ENCODE peak calls at places on chromosomes 7 and 10, in nine cellular contexts. H is left lung; I is ascending aorta; T is fibroblast of lung; O is effector memory CD4-positive, alpha-beta T cell; K is stomach; J is thoracic aorta; Q is Panc1; L is IMR-90. S is an unnamed sample. For H3K27me3 and H3K4me1, the result is how much of the 10 kb centered on the place peaks cover.

GRCh38 chr7:105934577-105935185 is 28.4 kb upstream of the CDHR3 start:
- DNase-seq in H (no peak), I (no peak), T (peak), O (no peak), K (peak), J (no peak), Q (no peak), L (peak), S (peak)

GRCh38 chr10:119737827-119738226 is 12.0 kb downstream of the INPP5F start:
- DNase-seq in H (no peak), I (no peak), T (peak), O (no peak), K (no peak), J (no peak), Q (no peak), L (peak), S (peak)

GRCh38 chr10:104350146-104350635 is 3.4 kb upstream of the CFAP58 start:
- DNase-seq in H (no peak), I (no peak), T (peak), O (no peak), K (no peak), J (no peak), Q (no peak), L (peak), S (peak)

GRCh38 chr10:118842826-118843624 is 88.3 kb upstream of the CACUL1 start:
- DNase-seq in H (no peak), I (no peak), T (no peak), O (no peak), K (no peak), J (no peak), Q (no peak), L (no peak), S (no peak)

GRCh38 chr10:34936061-34936460 is 121.0 kb upstream of the PARD3 start:
- DNase-seq in H (no peak), I (no peak), T (no peak), O (no peak), K (no peak), J (no peak), Q (no peak), L (no peak), S (no peak)

GRCh38 chr7:127905491-127906330 is 125.5 kb downstream of the LRRC4 start:
- DNase-seq in H (no peak), I (no peak), T (peak), O (no peak), K (no peak), J (no peak), Q (no peak), L (peak), S (peak)

GRCh38 chr10:114045071-114045737 is 1.5 kb downstream of the ADRB1 start:
- DNase-seq in H (peak), I (no peak), T (no peak), O (no peak), K (peak), J (no peak), Q (no peak), L (no peak), S (peak)

GRCh38 chr7:158772916-158773315 is 56.4 kb downstream of the ESYT2 start:
- DNase-seq in H (no peak), I (no peak), T (no peak), O (no peak), K (no peak), J (no peak), Q (no peak), L (no peak), S (no peak)

GRCh38 chr7:12569673-12570072 is 847 bp upstream of the SCIN start:
- DNase-seq in H (no peak), I (no peak), T (no peak), O (no peak), K (no peak), J (no peak), Q (no peak), L (no peak), S (no peak)

GRCh38 chr10:25294032-25294926 is 119.5 kb downstream of the GPR158 start:
- DNase-seq in H (no peak), I (no peak), T (peak), O (no peak), K (no peak), J (no peak), Q (no peak), L (peak), S (peak)

GRCh38 chr10:133168617-133169031 is 8.6 kb downstream of the KNDC1 start:
- DNase-seq in H (peak), I (no peak), T (no peak), O (no peak), K (no peak), J (no peak), Q (no peak), L (no peak), S (no peak)

GRCh38 chr10:111078505-111079185 is 1.8 kb downstream of the ADRA2A start:
- DNase-seq in H (no peak), I (no peak), T (no peak), O (no peak), K (no peak), J (no peak), Q (no peak), L (no peak), S (no peak)

GRCh38 chr10:24255907-24256306 is 47.0 kb downstream of the KIAA1217 start:
- DNase-seq in H (no peak), I (no peak), T (peak), O (no peak), K (no peak), J (no peak), Q (no peak), L (no peak), S (no peak)

GRCh38 chr7:2959343-2959680 is 84.4 kb downstream of the CARD11 start:
- DNase-seq in H (peak), I (no peak), T (no peak), O (no peak), K (no peak), J (no peak), Q (no peak), L (no peak), S (no peak)

GRCh38 chr10:102501201-102502028 is 1.1 kb downstream of the ACTR1A start:
- DNase-seq in H (no peak), I (no peak), T (no peak), O (no peak), K (no peak), J (no peak), Q (no peak), L (peak), S (peak)

GRCh38 chr7:93011351-93012294 is 106.2 kb downstream of the SAMD9 start:
- DNase-seq in H (no peak), I (no peak), T (peak), O (no peak), K (no peak), J (no peak), Q (no peak), L (peak), S (peak)

GRCh38 chr7:51970961-51971655 is 654.5 kb upstream of the COBL start:
- DNase-seq in H (no peak), I (no peak), T (peak), O (no peak), K (no peak), J (no peak), Q (no peak), L (no peak), S (no peak)

GRCh38 chr10:93451244-93451947 is 30.7 kb downstream of the MYOF start:
- DNase-seq in H (no peak), I (no peak), T (no peak), O (no peak), K (no peak), J (no peak), Q (no peak), L (no peak), S (no peak)

GRCh38 chr10:48306870-48307531 is 524 bp downstream of the MAPK8 start:
- DNase-seq in H (no peak), I (no peak), T (peak), O (peak), K (peak), J (peak), Q (no peak), L (peak), S (peak)

GRCh38 chr10:70324341-70324861 is 40.6 kb upstream of the NPFFR1 start:
- DNase-seq in H (no peak), I (no peak), T (no peak), O (no peak), K (no peak), J (no peak), Q (no peak), L (no peak), S (no peak)

GRCh38 chr7:128916643-128916915 is 6.1 kb upstream of the KCP start:
- DNase-seq in H (no peak), I (no peak), T (no peak), O (no peak), K (no peak), J (no peak), Q (no peak), L (no peak), S (no peak)

GRCh38 chr7:12684733-12685132 is 2.7 kb upstream of the ARL4A start:
- DNase-seq in H (peak), I (no peak), T (no peak), O (no peak), K (no peak), J (no peak), Q (no peak), L (no peak), S (no peak)

GRCh38 chr10:122587099-122587725 is 26.7 kb downstream of the DMBT1 start:
- DNase-seq in H (no peak), I (no peak), T (no peak), O (no peak), K (no peak), J (no peak), Q (no peak), L (no peak), S (no peak)

GRCh38 chr10:118974951-118975350 is 54.6 kb upstream of the NANOS1 start:
- DNase-seq in H (no peak), I (no peak), T (no peak), O (no peak), K (no peak), J (no peak), Q (no peak), L (no peak), S (no peak)

GRCh38 chr7:23742051-23742450 is 32.0 kb downstream of the STK31 start:
- DNase-seq in H (no peak), I (no peak), T (no peak), O (no peak), K (no peak), J (no peak), Q (no peak), L (no peak), S (no peak)

GRCh38 chr7:127954371-127954770 is 76.9 kb downstream of the LRRC4 start:
- DNase-seq in H (no peak), I (no peak), T (no peak), O (no peak), K (no peak), J (no peak), Q (no peak), L (no peak), S (no peak)

GRCh38 chr10:76649723-76650127 is 987.9 kb downstream of the KCNMA1 start:
- DNase-seq in H (no peak), I (no peak), T (peak), O (no peak), K (peak), J (no peak), Q (no peak), L (peak), S (peak)

GRCh38 chr7:147982307-147982706 is 608.3 kb upstream of the C7orf33 start:
- DNase-seq in H (no peak), I (no peak), T (no peak), O (no peak), K (no peak), J (no peak), Q (no peak), L (no peak), S (no peak)

GRCh38 chr7:75905785-75906604 is 9.0 kb upstream of the POR start:
- DNase-seq in H (peak), I (no peak), T (peak), O (no peak), K (peak), J (peak), Q (no peak), L (peak), S (peak)

GRCh38 chr7:151400626-151401315 is 9.1 kb downstream of the WDR86 start:
- DNase-seq in H (peak), I (no peak), T (no peak), O (no peak), K (no peak), J (no peak), Q (no peak), L (no peak), S (no peak)

GRCh38 chr7:108358553-108358952 is 97.7 kb downstream of the NRCAM start:
- DNase-seq in H (no peak), I (no peak), T (peak), O (no peak), K (no peak), J (no peak), Q (peak), L (peak), S (peak)

GRCh38 chr10:79232864-79233263 is 114.4 kb upstream of the PPIF start:
- DNase-seq in H (no peak), I (no peak), T (no peak), O (no peak), K (no peak), J (no peak), Q (no peak), L (no peak), S (no peak)

GRCh38 chr10:84537447-84537931 is 209.1 kb downstream of the CCSER2 start:
- DNase-seq in H (no peak), I (no peak), T (peak), O (peak), K (peak), J (no peak), Q (peak), L (peak), S (peak)

GRCh38 chr7:41624818-41625217 is 78.1 kb downstream of the INHBA start:
- DNase-seq in H (no peak), I (no peak), T (peak), O (no peak), K (no peak), J (no peak), Q (no peak), L (peak), S (peak)

GRCh38 chr7:150971242-150972048 is 6.7 kb downstream of the KCNH2 start:
- DNase-seq in H (peak), I (no peak), T (no peak), O (no peak), K (no peak), J (no peak), Q (no peak), L (no peak), S (no peak)

GRCh38 chr7:43116451-43116850 is 4.0 kb downstream of the HECW1 start:
- DNase-seq in H (no peak), I (no peak), T (no peak), O (no peak), K (no peak), J (no peak), Q (no peak), L (no peak), S (no peak)

GRCh38 chr7:43112088-43112940 is at the start of gene HECW1:
- DNase-seq in H (peak), I (no peak), T (no peak), O (no peak), K (no peak), J (no peak), Q (no peak), L (no peak), S (peak)

GRCh38 chr7:43112941-43113621 is 634 bp downstream of the HECW1 start:
- DNase-seq in H (peak), I (no peak), T (peak), O (no peak), K (no peak), J (no peak), Q (no peak), L (peak), S (peak)

GRCh38 chr7:43114451-43114765 is 2.0 kb downstream of the HECW1 start:
- DNase-seq in H (no peak), I (no peak), T (no peak), O (no peak), K (no peak), J (no peak), Q (no peak), L (no peak), S (no peak)

DNA sequence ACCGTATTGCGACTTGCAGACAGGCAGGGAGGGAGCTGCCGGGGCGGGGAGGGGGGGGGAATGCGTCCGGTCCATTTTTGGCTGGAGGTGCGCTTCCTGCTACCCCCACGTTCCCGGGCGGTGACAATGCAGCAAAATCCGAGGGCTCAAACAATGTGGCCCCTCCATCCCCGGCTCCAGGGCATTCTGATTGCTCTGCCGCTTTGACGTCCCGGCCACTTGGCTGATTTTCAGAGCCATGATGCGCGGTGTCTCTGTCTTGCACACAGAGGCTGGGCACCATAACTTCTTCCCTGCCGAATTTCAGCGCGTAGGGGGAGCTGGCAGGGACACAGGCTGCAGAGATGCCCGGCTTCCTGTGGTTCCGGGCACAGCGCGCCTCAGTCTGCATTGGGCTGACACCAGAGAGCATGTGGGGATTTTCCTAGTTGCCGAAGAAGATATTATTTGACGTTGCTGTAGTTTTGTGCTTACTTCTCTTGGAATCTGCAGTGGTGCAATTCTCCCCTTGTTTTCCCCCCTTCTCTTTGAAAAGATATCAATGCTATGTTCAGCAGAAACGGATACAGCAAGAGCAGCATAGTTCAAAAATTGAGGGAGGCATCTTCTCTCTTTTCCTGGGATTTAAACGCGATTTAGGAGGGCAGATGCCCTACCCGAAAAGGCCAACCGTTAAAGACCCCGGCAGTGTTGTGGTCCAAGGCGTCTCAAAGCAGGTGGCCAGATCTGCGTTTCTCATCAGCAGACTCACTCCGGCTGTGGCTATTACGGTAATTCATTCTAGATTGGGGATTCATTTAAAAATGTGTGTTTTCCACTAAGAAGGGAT is 1.4 kb downstream of the HECW1 start:
- DNase-seq in H (no peak), I (no peak), T (no peak), O (no peak), K (no peak), J (no peak), Q (no peak), L (no peak), S (peak)
- H3K27me3 ChIP-seq in H (half or more), I (under half), T (under half), O (under half), K (under half), J (under half), Q (half or more), L (half or more), S (under half)

DNA sequence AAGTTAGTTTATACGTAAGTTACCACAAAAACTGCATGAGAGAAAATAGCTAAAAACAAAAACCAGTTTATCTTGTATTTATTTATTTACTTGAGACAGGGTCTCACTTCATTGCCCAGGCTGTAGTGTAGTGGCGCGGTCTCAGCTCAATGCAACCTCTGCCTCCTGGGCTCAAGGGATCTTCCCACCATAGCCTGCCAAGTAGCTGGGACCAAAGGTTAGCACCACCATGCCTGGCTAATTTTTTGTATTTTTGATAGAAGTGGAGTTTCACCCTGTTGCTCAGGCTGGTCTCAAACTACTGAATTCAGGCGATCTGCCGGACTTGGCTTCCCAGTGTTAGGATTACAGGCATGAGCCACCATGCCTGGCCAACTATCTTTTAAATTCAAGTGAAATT is 277.4 kb downstream of the PLXDC2 start:
- DNase-seq in H (no peak), I (no peak), T (no peak), O (no peak), K (no peak), J (no peak), Q (no peak), L (no peak), S (no peak)
- H3K4me3 ChIP-seq in H (no peak), I (no peak), T (no peak), O (no peak), K (no peak), J (no peak), Q (no peak), L (no peak), S (no peak)

GRCh38 chr10:49486738-49487137 is 52.2 kb downstream of the ERCC6 start:
- DNase-seq in H (no peak), I (no peak), T (no peak), O (no peak), K (no peak), J (no peak), Q (no peak), L (no peak), S (no peak)
- H3K4me1 ChIP-seq in H (under half), I (under half), T (under half), O (under half), K (under half), J (under half), Q (under half), L (under half), S (under half)

GRCh38 chr7:100965723-100966541 is 3.4 kb upstream of the MUC12 start:
- DNase-seq in H (peak), I (no peak), T (peak), O (peak), K (peak), J (no peak), Q (no peak), L (no peak), S (peak)
- H3K27me3 ChIP-seq in H (under half), I (under half), T (under half), O (under half), K (half or more), J (under half), Q (under half), L (half or more), S (half or more)

GRCh38 chr10:11407939-11408338 is 203.5 kb downstream of the USP6NL start:
- DNase-seq in H (no peak), I (no peak), T (no peak), O (no peak), K (no peak), J (no peak), Q (no peak), L (no peak), S (no peak)
- H3K4me3 ChIP-seq in H (no peak), I (no peak), T (no peak), O (peak), K (no peak), J (no peak), Q (no peak), L (no peak), S (no peak)

GRCh38 chr10:71638577-71639411 is 80.8 kb downstream of the C10orf105 start:
- DNase-seq in H (peak), I (no peak), T (no peak), O (no peak), K (peak), J (no peak), Q (no peak), L (no peak), S (no peak)
- H3K4me1 ChIP-seq in H (half or more), I (under half), T (under half), O (under half), K (under half), J (under half), Q (under half), L (under half), S (under half)

S was measured in adipocyte.